ENCODE peak calls at places on chromosomes 13 and 19, in ten cellular contexts. S, R, O, Z, J, I, P, Q, V and N are unnamed samples.
A peak's percentile ranks its signal among the peaks of the same experiment; 100 is the strongest.

GRCh38 chr13:32284927-32285632 is 30.1 kb downstream of the ZAR1L start:
- DNase-seq in S (peak; percentile 32), R (no peak), O (peak; percentile 90), Z (peak; percentile 15), J (no peak), I (no peak), P (no peak), Q (peak; percentile 86), V (peak; percentile 56), N (no peak)

GRCh38 chr19:56139847-56140582 is 1.1 kb upstream of the ZNF444 start:
- DNase-seq in S (peak; percentile 7), R (peak; percentile 30), O (no peak), Z (no peak), J (no peak), I (no peak), P (no peak), Q (peak; percentile 19), V (peak; percentile 48), N (no peak)

GRCh38 chr19:7159105-7159933 is 89.8 kb downstream of the ZNF557 start:
- DNase-seq in S (peak; percentile 22), R (no peak), O (no peak), Z (no peak), J (no peak), I (peak; percentile 65), P (no peak), Q (peak; percentile 93), V (peak; percentile 89), N (no peak)

GRCh38 chr19:5684694-5685430 is 4.0 kb downstream of the HSD11B1L start:
- DNase-seq in S (no peak), R (no peak), O (no peak), Z (no peak), J (no peak), I (no peak), P (no peak), Q (no peak), V (peak; percentile 65), N (no peak)

GRCh38 chr13:75219479-75220237 is 262.3 kb downstream of the TBC1D4 start:
- DNase-seq in S (peak; percentile 76), R (peak; percentile 92), O (peak; percentile 5), Z (peak; percentile 44), J (peak; percentile 72), I (peak; percentile 27), P (peak; percentile 96), Q (peak; percentile 81), V (peak; percentile 93), N (peak; percentile 80)

GRCh38 chr13:113083022-113083373 is 22.6 kb upstream of the F7 start:
- DNase-seq in S (no peak), R (no peak), O (no peak), Z (no peak), J (no peak), I (no peak), P (no peak), Q (no peak), V (no peak), N (no peak)

GRCh38 chr19:53553865-53554791 is 16.2 kb downstream of the ZNF331 start:
- DNase-seq in S (peak; percentile 76), R (peak; percentile 92), O (no peak), Z (peak; percentile 52), J (peak; percentile 92), I (peak; percentile 68), P (no peak), Q (peak; percentile 87), V (peak; percentile 95), N (peak; percentile 89)

GRCh38 chr19:14450168-14450874 is 17.2 kb downstream of the PKN1 start:
- DNase-seq in S (peak; percentile 78), R (peak; percentile 92), O (no peak), Z (no peak), J (peak; percentile 49), I (no peak), P (no peak), Q (peak; percentile 54), V (peak; percentile 77), N (peak; percentile 31)

GRCh38 chr13:97196340-97196739 is 25.8 kb upstream of the MBNL2 start:
- DNase-seq in S (no peak), R (no peak), O (no peak), Z (no peak), J (no peak), I (no peak), P (no peak), Q (no peak), V (no peak), N (no peak)

GRCh38 chr13:39773833-39774232 is 118.4 kb downstream of the COG6 start:
- DNase-seq in S (peak; percentile 86), R (no peak), O (no peak), Z (no peak), J (no peak), I (no peak), P (no peak), Q (peak; percentile 87), V (peak; percentile 45), N (no peak)

GRCh38 chr13:29520671-29521070 is 74.8 kb downstream of the SLC7A1 start:
- DNase-seq in S (peak; percentile 83), R (no peak), O (no peak), Z (no peak), J (no peak), I (peak; percentile 18), P (no peak), Q (peak; percentile 86), V (peak; percentile 92), N (no peak)

GRCh38 chr19:56217039-56217949 is 15.2 kb downstream of the ZSCAN5C start:
- DNase-seq in S (no peak), R (no peak), O (no peak), Z (peak; percentile 13), J (no peak), I (no peak), P (no peak), Q (peak; percentile 40), V (peak; percentile 94), N (no peak)

GRCh38 chr13:103289661-103290060 is 223.4 kb upstream of the SLC10A2 start:
- DNase-seq in S (no peak), R (no peak), O (no peak), Z (no peak), J (no peak), I (no peak), P (no peak), Q (peak; percentile 48), V (no peak), N (no peak)

GRCh38 chr19:1455336-1456120 is 5.6 kb downstream of the APC2 start:
- DNase-seq in S (peak; percentile 76), R (peak; percentile 87), O (no peak), Z (no peak), J (peak; percentile 29), I (no peak), P (no peak), Q (peak; percentile 77), V (peak; percentile 98), N (no peak)

GRCh38 chr19:36837525-36837901 is 674 bp downstream of the ZNF790 start:
- DNase-seq in S (no peak), R (no peak), O (no peak), Z (no peak), J (no peak), I (no peak), P (no peak), Q (no peak), V (peak; percentile 45), N (no peak)

GRCh38 chr13:94928127-94928526 is 215.8 kb upstream of the SOX21 start:
- DNase-seq in S (no peak), R (no peak), O (no peak), Z (no peak), J (no peak), I (no peak), P (no peak), Q (no peak), V (no peak), N (no peak)

GRCh38 chr13:75514080-75515040 is 23.3 kb downstream of the COMMD6 start:
- DNase-seq in S (peak; percentile 39), R (no peak), O (no peak), Z (peak; percentile 31), J (no peak), I (no peak), P (no peak), Q (peak; percentile 36), V (no peak), N (no peak)

GRCh38 chr13:60411983-60412382 is 15.0 kb downstream of the TDRD3 start:
- DNase-seq in S (no peak), R (no peak), O (no peak), Z (peak; percentile 30), J (no peak), I (no peak), P (no peak), Q (peak; percentile 19), V (no peak), N (no peak)

GRCh38 chr13:101514695-101515275 is 62.3 kb downstream of the ITGBL1 start:
- DNase-seq in S (peak; percentile 82), R (peak; percentile 7), O (peak; percentile 27), Z (peak; percentile 18), J (no peak), I (peak; percentile 33), P (peak; percentile 6), Q (peak; percentile 89), V (no peak), N (no peak)

GRCh38 chr13:98300956-98301641 is 124.0 kb upstream of the RNF113B start:
- DNase-seq in S (peak; percentile 66), R (no peak), O (no peak), Z (no peak), J (no peak), I (peak; percentile 52), P (no peak), Q (no peak), V (no peak), N (no peak)

GRCh38 chr13:50810998-50811397 is 32.5 kb downstream of the DLEU7 start:
- DNase-seq in S (no peak), R (no peak), O (no peak), Z (no peak), J (no peak), I (no peak), P (no peak), Q (no peak), V (no peak), N (no peak)

GRCh38 chr19:14116918-14117578 is 514 bp downstream of the PRKACA start:
- DNase-seq in S (no peak), R (peak; percentile 16), O (no peak), Z (no peak), J (no peak), I (no peak), P (no peak), Q (no peak), V (peak; percentile 73), N (peak; percentile 9)

GRCh38 chr13:114124921-114125320 is 7.5 kb downstream of the RASA3 start:
- DNase-seq in S (peak; percentile 90), R (peak; percentile 85), O (no peak), Z (no peak), J (peak; percentile 64), I (peak; percentile 58), P (no peak), Q (peak; percentile 88), V (peak; percentile 94), N (peak; percentile 46)

GRCh38 chr13:33087091-33087490 is 70.9 kb downstream of the KL start:
- DNase-seq in S (peak; percentile 49), R (no peak), O (no peak), Z (no peak), J (no peak), I (no peak), P (no peak), Q (peak; percentile 57), V (no peak), N (no peak)

GRCh38 chr19:41478875-41479756 is 36.2 kb downstream of the ERICH4 start:
- DNase-seq in S (no peak), R (no peak), O (peak; percentile 90), Z (no peak), J (no peak), I (no peak), P (no peak), Q (peak; percentile 2), V (no peak), N (no peak)

GRCh38 chr13:20263393-20264044 is 31.4 kb upstream of the GJB6 start:
- DNase-seq in S (no peak), R (no peak), O (no peak), Z (peak; percentile 52), J (no peak), I (no peak), P (no peak), Q (no peak), V (no peak), N (no peak)

GRCh38 chr19:18743281-18743825 is 47.8 kb downstream of the COMP start:
- DNase-seq in S (no peak), R (no peak), O (no peak), Z (no peak), J (no peak), I (peak; percentile 24), P (no peak), Q (no peak), V (peak; percentile 48), N (no peak)

GRCh38 chr13:68190826-68191225 is 960.7 kb upstream of the PCDH9 start:
- DNase-seq in S (peak; percentile 73), R (no peak), O (no peak), Z (no peak), J (no peak), I (no peak), P (no peak), Q (no peak), V (no peak), N (no peak)